ENCODE peak calls at places on chromosomes 13 and 19, in five cellular contexts. O is heart left ventricle, D is progenitor cell of endocrine pancreas, U is activated B cell treated with CpG ODN at 0.5 μM for 24 hours, J is coronary artery. E is an unnamed sample.

GRCh38 chr13:44373601-44374347 is at the start of gene SERP2:
- DNase-seq in O (peak; percentile 36), D (peak; percentile 33), U (no peak), J (no peak), E (peak; percentile 22)

GRCh38 chr19:55368701-55369563 is 1.3 kb downstream of the IL11 start:
- DNase-seq in O (no peak), D (no peak), U (no peak), J (no peak), E (no peak)

GRCh38 chr19:4066176-4066606 is 508 bp downstream of the ZBTB7A start:
- DNase-seq in O (peak; percentile 61), D (no peak), U (peak; percentile 52), J (no peak), E (peak; percentile 48)

GRCh38 chr19:11447347-11448262 is 12.2 kb downstream of the PRKCSH start:
- DNase-seq in O (no peak), D (no peak), U (no peak), J (no peak), E (no peak)

GRCh38 chr19:44620667-44621066 is 7.3 kb downstream of the IGSF23 start:
- DNase-seq in O (no peak), D (no peak), U (no peak), J (no peak), E (no peak)

GRCh38 chr19:50458396-50459066 is 17.8 kb upstream of the EMC10 start:
- DNase-seq in O (no peak), D (no peak), U (no peak), J (no peak), E (no peak)

GRCh38 chr13:27921421-27921960 is 1.7 kb downstream of the PDX1 start:
- DNase-seq in O (no peak), D (no peak), U (no peak), J (no peak), E (no peak)

GRCh38 chr19:45439569-45440258 is 16.0 kb upstream of the ERCC1 start:
- DNase-seq in O (peak; percentile 89), D (peak; percentile 72), U (peak; percentile 94), J (peak; percentile 91), E (peak; percentile 92)

GRCh38 chr13:48233886-48234488 is 981 bp downstream of the ITM2B start:
- DNase-seq in O (no peak), D (no peak), U (no peak), J (no peak), E (no peak)

GRCh38 chr19:13795595-13796300 is 505 bp downstream of the ZSWIM4 start:
- DNase-seq in O (peak; percentile 33), D (no peak), U (no peak), J (no peak), E (no peak)

GRCh38 chr19:13062317-13062716 is 40.3 kb downstream of the LYL1 start:
- DNase-seq in O (no peak), D (no peak), U (no peak), J (no peak), E (no peak)

GRCh38 chr13:23212621-23213020 is 31.8 kb downstream of the SGCG start:
- DNase-seq in O (no peak), D (no peak), U (no peak), J (no peak), E (no peak)

GRCh38 chr13:26646603-26647002 is 89.1 kb downstream of the WASF3 start:
- DNase-seq in O (no peak), D (no peak), U (no peak), J (no peak), E (no peak)

GRCh38 chr19:45676851-45677263 is 8.8 kb downstream of the GIPR start:
- DNase-seq in O (no peak), D (no peak), U (peak; percentile 26), J (no peak), E (peak; percentile 19)

GRCh38 chr19:49520705-49521319 is 7.0 kb upstream of the RCN3 start:
- DNase-seq in O (no peak), D (no peak), U (no peak), J (no peak), E (no peak)

GRCh38 chr13:40484981-40485380 is 181.5 kb downstream of the FOXO1 start:
- DNase-seq in O (no peak), D (no peak), U (no peak), J (no peak), E (no peak)

GRCh38 chr13:77374786-77375185 is 47.9 kb upstream of the MYCBP2 start:
- DNase-seq in O (no peak), D (no peak), U (no peak), J (no peak), E (no peak)

GRCh38 chr19:46474211-46474610 is 2.8 kb upstream of the PNMA8A start:
- DNase-seq in O (no peak), D (no peak), U (no peak), J (no peak), E (no peak)

GRCh38 chr13:106537521-106537920 is 2.1 kb upstream of the EFNB2 start:
- DNase-seq in O (no peak), D (no peak), U (no peak), J (no peak), E (no peak)

GRCh38 chr13:106534844-106535551 is 464 bp downstream of the EFNB2 start:
- DNase-seq in O (no peak), D (peak; percentile 35), U (peak; percentile 44), J (no peak), E (peak; percentile 20)

GRCh38 chr13:106533940-106534843 is 1.3 kb downstream of the EFNB2 start:
- DNase-seq in O (peak; percentile 42), D (no peak), U (peak; percentile 41), J (peak; percentile 79), E (peak; percentile 27)

GRCh38 chr13:106536244-106537034 is 977 bp upstream of the EFNB2 start:
- DNase-seq in O (peak; percentile 90), D (peak; percentile 86), U (peak; percentile 85), J (peak; percentile 86), E (peak; percentile 86)

GRCh38 chr13:106535552-106536243 is at the start of gene EFNB2:
- DNase-seq in O (peak; percentile 91), D (peak; percentile 88), U (peak; percentile 87), J (peak; percentile 87), E (peak; percentile 80)
- TF ChIP-seq CTCF in O (no peak), D (no peak), U (no peak), J (no peak), E (no peak)

GRCh38 chr13:98482476-98483444 is 94.1 kb downstream of the STK24 start:
- DNase-seq in O (peak; percentile 77), D (no peak), U (no peak), J (peak; percentile 85), E (no peak)
- TF ChIP-seq CTCF in O (no peak), D (peak; percentile 12), U (no peak), J (no peak), E (no peak)

DNA sequence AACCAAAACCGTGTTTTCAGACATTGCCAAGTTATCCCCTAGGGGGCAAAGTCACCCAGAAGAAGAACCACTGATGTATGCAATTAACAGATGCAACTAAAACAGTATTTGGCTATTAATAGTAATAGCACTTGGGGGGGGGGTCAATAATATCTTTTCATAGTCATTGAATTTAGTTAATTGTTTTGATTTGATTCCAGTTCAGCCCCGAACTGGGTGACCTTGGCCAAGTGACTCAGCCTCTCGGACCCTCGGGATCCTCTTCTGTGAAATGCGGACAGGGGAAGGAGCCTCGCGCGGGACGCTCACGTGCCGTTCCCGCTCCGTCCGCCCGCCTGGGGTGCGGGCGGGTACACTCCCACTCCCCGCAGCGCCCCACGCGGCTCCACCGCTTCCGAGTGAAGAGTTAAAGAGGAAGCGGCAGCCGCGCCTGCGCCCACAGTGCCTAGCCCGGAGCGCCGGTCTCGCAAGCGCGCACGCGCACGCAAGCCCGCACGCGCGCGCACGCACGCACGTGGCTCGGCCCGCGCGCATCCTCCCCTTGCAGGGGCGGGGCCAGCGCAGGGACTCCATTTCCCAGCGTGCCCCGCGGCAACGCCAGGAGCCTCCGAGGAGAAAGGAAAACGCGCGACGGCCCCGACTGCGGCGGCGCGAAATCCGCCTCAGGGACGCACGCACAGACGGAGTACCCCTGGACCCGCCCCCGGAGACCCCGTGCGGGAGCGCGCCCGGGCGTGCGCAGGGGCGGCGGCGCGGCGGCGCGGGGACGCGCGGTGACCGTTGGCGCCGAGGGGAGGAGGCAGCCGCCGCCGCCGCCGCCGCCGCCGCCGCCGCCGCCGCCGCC is at the start of gene DAZAP1:
- DNase-seq in O (peak; percentile 99), D (peak; percentile 99), U (peak; percentile 100), J (peak; percentile 98), E (peak; percentile 100)
- TF ChIP-seq CTCF in O (no peak), D (peak; percentile 63), U (no peak), J (no peak), E (peak; percentile 70)

GRCh38 chr13:50616101-50616500 is 227.4 kb downstream of the DLEU7 start:
- DNase-seq in O (no peak), D (no peak), U (no peak), J (no peak), E (no peak)
- TF ChIP-seq CTCF in O (no peak), D (no peak), U (no peak), J (no peak), E (no peak)

DNA sequence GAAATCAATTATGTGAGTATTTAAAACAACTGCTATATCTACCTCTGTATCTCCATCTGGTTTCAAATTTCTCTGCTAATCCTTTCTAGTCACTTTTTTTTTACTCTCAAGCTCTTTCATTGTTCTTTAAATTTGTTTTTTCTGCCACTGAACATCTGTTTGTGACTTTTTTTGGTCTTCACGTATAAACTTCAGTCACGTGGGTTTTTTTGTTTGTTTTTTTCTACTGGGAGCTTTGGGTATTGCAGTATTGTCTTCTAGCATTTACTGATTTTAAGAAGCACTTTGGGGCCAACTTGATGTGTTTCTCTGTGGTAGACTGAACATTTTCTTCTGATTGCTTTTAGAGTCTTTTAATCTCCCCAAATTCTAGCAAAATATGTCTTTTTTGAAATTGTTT is 262.6 kb upstream of the RXFP2 start:
- DNase-seq in O (no peak), D (no peak), U (no peak), J (no peak), E (no peak)
- TF ChIP-seq CTCF in O (no peak), D (peak; percentile 36), U (no peak), J (no peak), E (no peak)

E was measured in natural killer cell.